ENCODE peak calls at places on chromosomes 7 and 10, in nine cellular contexts. One of them, this sample, is unnamed.

GRCh38 chr7:112665709-112666108 is 124.5 kb downstream of the TMEM168 start:
- DNase-seq in HEK293T: no peak
- DNase-seq in A172: no peak
- DNase-seq in heart left ventricle: no peak
- DNase-seq in naive B cell: no peak
- DNase-seq in aorta: no peak
- DNase-seq in activated T-cell treated with anti-CD3 and anti-CD28 coated beads for 1 hour: no peak
- DNase-seq in left lobe of liver: no peak
- DNase-seq in sciatic nerve: no peak
- DNase-seq in this sample: no peak

GRCh38 chr7:50641442-50642405 is 76.5 kb upstream of the DDC start:
- DNase-seq in HEK293T: no peak
- DNase-seq in A172: no peak
- DNase-seq in heart left ventricle: peak
- DNase-seq in naive B cell: no peak
- DNase-seq in aorta: no peak
- DNase-seq in activated T-cell treated with anti-CD3 and anti-CD28 coated beads for 1 hour: no peak
- DNase-seq in left lobe of liver: no peak
- DNase-seq in sciatic nerve: no peak
- DNase-seq in this sample: peak

GRCh38 chr7:150368098-150368883 is at the start of gene REPIN1:
- DNase-seq in HEK293T: peak
- DNase-seq in A172: peak
- DNase-seq in heart left ventricle: peak
- DNase-seq in naive B cell: peak
- DNase-seq in aorta: peak
- DNase-seq in activated T-cell treated with anti-CD3 and anti-CD28 coated beads for 1 hour: peak
- DNase-seq in left lobe of liver: peak
- DNase-seq in sciatic nerve: peak
- DNase-seq in this sample: peak

GRCh38 chr10:71351628-71352319 is 32.7 kb downstream of the SLC29A3 start:
- DNase-seq in HEK293T: no peak
- DNase-seq in A172: no peak
- DNase-seq in heart left ventricle: peak
- DNase-seq in naive B cell: no peak
- DNase-seq in aorta: peak
- DNase-seq in activated T-cell treated with anti-CD3 and anti-CD28 coated beads for 1 hour: no peak
- DNase-seq in left lobe of liver: peak
- DNase-seq in sciatic nerve: no peak
- DNase-seq in this sample: no peak

GRCh38 chr7:79282882-79283602 is 170.4 kb downstream of the MAGI2 start:
- DNase-seq in HEK293T: no peak
- DNase-seq in A172: peak
- DNase-seq in heart left ventricle: no peak
- DNase-seq in naive B cell: no peak
- DNase-seq in aorta: no peak
- DNase-seq in activated T-cell treated with anti-CD3 and anti-CD28 coated beads for 1 hour: no peak
- DNase-seq in left lobe of liver: no peak
- DNase-seq in sciatic nerve: no peak
- DNase-seq in this sample: no peak

GRCh38 chr10:42981358-42982236 is 95.3 kb upstream of the RET start:
- DNase-seq in HEK293T: no peak
- DNase-seq in A172: no peak
- DNase-seq in heart left ventricle: peak
- DNase-seq in naive B cell: no peak
- DNase-seq in aorta: no peak
- DNase-seq in activated T-cell treated with anti-CD3 and anti-CD28 coated beads for 1 hour: no peak
- DNase-seq in left lobe of liver: peak
- DNase-seq in sciatic nerve: peak
- DNase-seq in this sample: peak

GRCh38 chr10:16929067-16929466 is 111.8 kb upstream of the RSU1 start:
- DNase-seq in HEK293T: no peak
- DNase-seq in A172: no peak
- DNase-seq in heart left ventricle: no peak
- DNase-seq in naive B cell: no peak
- DNase-seq in aorta: no peak
- DNase-seq in activated T-cell treated with anti-CD3 and anti-CD28 coated beads for 1 hour: no peak
- DNase-seq in left lobe of liver: no peak
- DNase-seq in sciatic nerve: no peak
- DNase-seq in this sample: no peak

GRCh38 chr10:123715546-123715945 is 49.4 kb downstream of the GPR26 start:
- DNase-seq in HEK293T: no peak
- DNase-seq in A172: no peak
- DNase-seq in heart left ventricle: no peak
- DNase-seq in naive B cell: no peak
- DNase-seq in aorta: no peak
- DNase-seq in activated T-cell treated with anti-CD3 and anti-CD28 coated beads for 1 hour: no peak
- DNase-seq in left lobe of liver: no peak
- DNase-seq in sciatic nerve: no peak
- DNase-seq in this sample: no peak

GRCh38 chr10:33098966-33099663 is 141.1 kb upstream of the ITGB1 start:
- DNase-seq in HEK293T: no peak
- DNase-seq in A172: no peak
- DNase-seq in heart left ventricle: no peak
- DNase-seq in naive B cell: no peak
- DNase-seq in aorta: no peak
- DNase-seq in activated T-cell treated with anti-CD3 and anti-CD28 coated beads for 1 hour: no peak
- DNase-seq in left lobe of liver: no peak
- DNase-seq in sciatic nerve: no peak
- DNase-seq in this sample: no peak

GRCh38 chr10:73649876-73650536 is 5.8 kb downstream of the SYNPO2L start:
- DNase-seq in HEK293T: no peak
- DNase-seq in A172: no peak
- DNase-seq in heart left ventricle: peak
- DNase-seq in naive B cell: no peak
- DNase-seq in aorta: no peak
- DNase-seq in activated T-cell treated with anti-CD3 and anti-CD28 coated beads for 1 hour: no peak
- DNase-seq in left lobe of liver: no peak
- DNase-seq in sciatic nerve: no peak
- DNase-seq in this sample: no peak

GRCh38 chr10:76382381-76382851 is 951.0 kb downstream of the LRMDA start:
- DNase-seq in HEK293T: no peak
- DNase-seq in A172: peak
- DNase-seq in heart left ventricle: no peak
- DNase-seq in naive B cell: no peak
- DNase-seq in aorta: no peak
- DNase-seq in activated T-cell treated with anti-CD3 and anti-CD28 coated beads for 1 hour: no peak
- DNase-seq in left lobe of liver: no peak
- DNase-seq in sciatic nerve: no peak
- DNase-seq in this sample: no peak

GRCh38 chr7:68697821-68698280 is 900.4 kb upstream of the AUTS2 start:
- DNase-seq in HEK293T: no peak
- DNase-seq in A172: no peak
- DNase-seq in heart left ventricle: no peak
- DNase-seq in naive B cell: no peak
- DNase-seq in aorta: no peak
- DNase-seq in activated T-cell treated with anti-CD3 and anti-CD28 coated beads for 1 hour: no peak
- DNase-seq in left lobe of liver: no peak
- DNase-seq in sciatic nerve: no peak
- DNase-seq in this sample: no peak

This sample was measured in posterior cingulate gyrus.